ENCODE peak calls at places on chromosomes 2 and 18, in five cellular contexts. S, V, G, E and L are unnamed samples. For H3F3A, the result is how much of the 10 kb centered on the place peaks cover.

GRCh38 chr2:42935692-42936631 is 143.6 kb upstream of the HAAO start:
- DNase-seq in S (no peak), V (no peak), G (no peak), E (no peak), L (no peak)

GRCh38 chr2:40041983-40042382 is 262.9 kb upstream of the THUMPD2 start:
- DNase-seq in S (no peak), V (no peak), G (no peak), E (no peak), L (peak)

GRCh38 chr2:61465045-61465444 is 5.8 kb downstream of the USP34 start:
- DNase-seq in S (no peak), V (no peak), G (no peak), E (no peak), L (no peak)

GRCh38 chr2:201255468-201255867 is 4.9 kb upstream of the CASP8 start:
- DNase-seq in S (no peak), V (no peak), G (no peak), E (no peak), L (no peak)

GRCh38 chr2:99695856-99696255 is 206.0 kb upstream of the REV1 start:
- DNase-seq in S (no peak), V (no peak), G (no peak), E (no peak), L (no peak)

GRCh38 chr2:30072250-30072842 is 74.5 kb upstream of the YPEL5 start:
- DNase-seq in S (peak), V (peak), G (peak), E (peak), L (peak)

GRCh38 chr18:80202264-80202998 is 44.9 kb downstream of the PARD6G start:
- DNase-seq in S (no peak), V (no peak), G (no peak), E (no peak), L (no peak)

GRCh38 chr18:39485696-39486095 is 1920.1 kb upstream of the CELF4 start:
- DNase-seq in S (peak), V (no peak), G (no peak), E (no peak), L (no peak)

GRCh38 chr2:119702203-119702917 is 23.4 kb downstream of the TMEM177 start:
- DNase-seq in S (no peak), V (no peak), G (no peak), E (no peak), L (no peak)

GRCh38 chr2:142190805-142191204 is 60.0 kb upstream of the LRP1B start:
- DNase-seq in S (no peak), V (no peak), G (peak), E (no peak), L (peak)

GRCh38 chr2:85988210-85988913 is 99.6 kb upstream of the ST3GAL5 start:
- DNase-seq in S (no peak), V (no peak), G (no peak), E (no peak), L (peak)

GRCh38 chr18:75538727-75539126 is 111.2 kb upstream of the SMIM21 start:
- DNase-seq in S (no peak), V (no peak), G (no peak), E (no peak), L (peak)

GRCh38 chr2:100018794-100019193 is 123.6 kb downstream of the AFF3 start:
- DNase-seq in S (no peak), V (no peak), G (no peak), E (no peak), L (peak)

GRCh38 chr2:106159867-106160785 is 34.0 kb downstream of the UXS1 start:
- DNase-seq in S (no peak), V (no peak), G (peak), E (no peak), L (no peak)

GRCh38 chr2:204544961-204545860 is at the start of gene PARD3B:
- DNase-seq in S (peak), V (peak), G (peak), E (peak), L (peak)

GRCh38 chr2:221073650-221074049 is 498.5 kb downstream of the EPHA4 start:
- DNase-seq in S (no peak), V (no peak), G (no peak), E (no peak), L (no peak)

GRCh38 chr2:134078349-134078748 is 175.5 kb upstream of the MGAT5 start:
- DNase-seq in S (peak), V (no peak), G (no peak), E (no peak), L (no peak)

GRCh38 chr18:22171263-22171838 is 2.0 kb downstream of the GATA6 start:
- DNase-seq in S (no peak), V (peak), G (no peak), E (no peak), L (peak)

GRCh38 chr2:75604479-75604878 is 42.1 kb upstream of the MRPL19 start:
- DNase-seq in S (no peak), V (no peak), G (no peak), E (no peak), L (peak)

GRCh38 chr2:150153646-150154307 is 333.7 kb downstream of the RND3 start:
- DNase-seq in S (no peak), V (no peak), G (no peak), E (no peak), L (no peak)

GRCh38 chr2:236246711-236247246 is 17.4 kb downstream of the ASB18 start:
- DNase-seq in S (no peak), V (no peak), G (no peak), E (no peak), L (no peak)

GRCh38 chr2:230472619-230473018 is 56.6 kb downstream of the SP100 start:
- DNase-seq in S (no peak), V (no peak), G (no peak), E (no peak), L (peak)

GRCh38 chr2:144515694-144516416 is 4.1 kb downstream of the ZEB2 start:
- DNase-seq in S (peak), V (peak), G (peak), E (no peak), L (peak)

GRCh38 chr2:25234756-25235155 is 66.4 kb upstream of the POMC start:
- DNase-seq in S (no peak), V (no peak), G (no peak), E (no peak), L (no peak)

GRCh38 chr2:164657129-164657528 is 35.8 kb upstream of the GRB14 start:
- DNase-seq in S (no peak), V (no peak), G (no peak), E (no peak), L (peak)

GRCh38 chr18:80193701-80194100 is 53.6 kb downstream of the PARD6G start:
- DNase-seq in S (no peak), V (no peak), G (no peak), E (no peak), L (no peak)

GRCh38 chr2:27379840-27380625 is 501 bp downstream of the ZNF513 start:
- DNase-seq in S (peak), V (no peak), G (peak), E (peak), L (peak)

GRCh38 chr18:35777042-35777441 is 195.4 kb upstream of the RMP24 start:
- DNase-seq in S (no peak), V (no peak), G (peak), E (no peak), L (no peak)

GRCh38 chr2:99648115-99648850 is 158.5 kb upstream of the REV1 start:
- DNase-seq in S (no peak), V (no peak), G (peak), E (no peak), L (peak)

GRCh38 chr18:35344736-35345459 is 678 bp upstream of the ZNF24 start:
- DNase-seq in S (no peak), V (no peak), G (no peak), E (no peak), L (no peak)

GRCh38 chr2:144995482-144995881 is 475.6 kb upstream of the ZEB2 start:
- DNase-seq in S (no peak), V (no peak), G (no peak), E (no peak), L (peak)

GRCh38 chr2:96103906-96104861 is 12.2 kb downstream of the ADRA2B start:
- DNase-seq in S (no peak), V (no peak), G (no peak), E (no peak), L (no peak)
- TF ChIP-seq EZH2phosphoT487 in S (no peak), V (no peak), G (no peak), E (no peak), L (no peak)

GRCh38 chr2:218895758-218896500 is 15.3 kb downstream of the WNT10A start:
- DNase-seq in S (no peak), V (no peak), G (peak), E (no peak), L (no peak)

GRCh38 chr2:218894168-218895157 is 13.8 kb downstream of the WNT10A start:
- DNase-seq in S (peak), V (no peak), G (no peak), E (no peak), L (no peak)

GRCh38 chr2:218893349-218894167 is 12.9 kb downstream of the WNT10A start:
- DNase-seq in S (peak), V (no peak), G (no peak), E (no peak), L (no peak)

GRCh38 chr2:218896501-218897393 is 16.1 kb downstream of the WNT10A start:
- DNase-seq in S (peak), V (peak), G (peak), E (peak), L (no peak)

GRCh38 chr2:218895326-218895725 is 14.7 kb downstream of the WNT10A start:
- DNase-seq in S (peak), V (no peak), G (peak), E (no peak), L (no peak)
- H3F3A ChIP-seq in S (under half), V (under half), G (under half), E (under half), L (under half)

GRCh38 chr2:217892560-217892959 is 110.2 kb downstream of the TNS1 start:
- DNase-seq in S (no peak), V (no peak), G (no peak), E (no peak), L (no peak)
- TF ChIP-seq EZH2phosphoT487 in S (no peak), V (no peak), G (no peak), E (no peak), L (no peak)

GRCh38 chr2:47307066-47307465 is 95.9 kb upstream of the MSH2 start:
- DNase-seq in S (peak), V (no peak), G (no peak), E (no peak), L (peak)
- H3F3A ChIP-seq in S (under half), V (under half), G (under half), E (under half), L (under half)

GRCh38 chr2:67879586-67880290 is 183.1 kb downstream of the C1D start:
- DNase-seq in S (peak), V (no peak), G (no peak), E (no peak), L (peak)
- TF ChIP-seq EZH2phosphoT487 in S (no peak), V (no peak), G (no peak), E (no peak), L (no peak)

DNA sequence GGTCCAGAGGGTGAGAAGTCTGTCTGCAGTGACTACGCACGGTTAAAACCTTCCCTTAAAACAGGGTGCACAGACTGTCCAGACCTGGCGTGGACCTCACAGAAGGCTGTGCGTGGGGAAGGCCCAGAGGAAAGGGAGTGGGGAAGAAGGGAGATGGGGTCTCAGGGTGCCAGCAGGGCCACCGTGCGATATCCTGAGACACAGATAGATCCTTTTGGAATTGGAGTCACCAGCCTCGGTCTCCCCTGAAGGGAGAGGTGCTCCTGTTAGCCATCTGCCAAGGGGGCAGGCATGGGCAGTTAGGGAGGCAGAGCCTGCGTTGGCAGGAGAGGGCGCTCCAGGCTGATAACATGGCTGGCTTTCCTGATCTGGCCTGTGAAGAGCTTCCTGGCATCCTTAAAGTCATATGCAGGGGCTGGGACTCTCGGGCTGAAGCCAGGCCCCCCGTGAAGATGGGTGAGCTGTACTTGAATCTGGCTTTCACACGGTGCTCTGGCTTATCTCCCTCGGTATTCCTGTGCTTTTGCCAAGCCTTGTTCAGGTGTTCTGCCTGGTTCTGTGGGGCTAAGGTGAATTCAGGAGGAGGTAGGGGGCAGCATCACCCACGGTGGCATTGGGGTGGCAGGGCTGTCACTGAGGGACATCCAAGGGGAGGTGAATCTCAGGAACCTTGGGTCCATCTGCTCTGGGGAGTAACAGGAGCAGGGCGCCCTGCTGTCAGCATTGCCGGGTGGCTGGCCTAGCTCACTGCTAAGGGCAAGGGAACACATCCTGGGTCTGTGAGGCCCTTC is 107.2 kb upstream of the SMAD2 start:
- DNase-seq in S (peak), V (peak), G (peak), E (no peak), L (peak)
- H3F3A ChIP-seq in S (under half), V (under half), G (under half), E (under half), L (under half)

GRCh38 chr2:55052087-55053061 is 2.1 kb upstream of the RTN4 start:
- DNase-seq in S (no peak), V (no peak), G (no peak), E (no peak), L (no peak)

GRCh38 chr2:55054076-55054475 is 3.8 kb upstream of the RTN4 start:
- DNase-seq in S (no peak), V (no peak), G (no peak), E (peak), L (no peak)

GRCh38 chr2:55057474-55057873 is 7.2 kb upstream of the RTN4 start:
- DNase-seq in S (no peak), V (no peak), G (peak), E (no peak), L (no peak)

GRCh38 chr2:55054476-55054875 is 4.2 kb upstream of the RTN4 start:
- DNase-seq in S (no peak), V (no peak), G (no peak), E (peak), L (no peak)

GRCh38 chr2:55056024-55056521 is 5.8 kb upstream of the RTN4 start:
- DNase-seq in S (no peak), V (no peak), G (peak), E (no peak), L (peak)
- TF ChIP-seq EZH2phosphoT487 in S (no peak), V (no peak), G (no peak), E (no peak), L (no peak)

GRCh38 chr2:115171751-115172150 is 729.3 kb downstream of the DPP10 start:
- DNase-seq in S (no peak), V (no peak), G (no peak), E (no peak), L (no peak)

GRCh38 chr2:115165529-115166109 is 723.2 kb downstream of the DPP10 start:
- DNase-seq in S (peak), V (peak), G (peak), E (peak), L (peak)

GRCh38 chr2:115168457-115168856 is 726.0 kb downstream of the DPP10 start:
- DNase-seq in S (no peak), V (no peak), G (no peak), E (no peak), L (no peak)

GRCh38 chr2:115174651-115175050 is 732.2 kb downstream of the DPP10 start:
- DNase-seq in S (no peak), V (no peak), G (no peak), E (no peak), L (no peak)

GRCh38 chr2:115169814-115170213 is 727.4 kb downstream of the DPP10 start:
- DNase-seq in S (no peak), V (no peak), G (no peak), E (no peak), L (no peak)
- H3F3A ChIP-seq in S (under half), V (under half), G (under half), E (under half), L (under half)